ENCODE peak calls at places on chromosomes 6 and 20, in four cellular contexts. One of them, this sample, is unnamed.

GRCh38 chr6:66478705-66479104 is 771.7 kb upstream of the EYS start:
- DNase-seq in HepG2: peak
- DNase-seq in K562: no peak
- DNase-seq in GM12878: no peak
- DNase-seq in this sample: no peak

GRCh38 chr6:4668271-4669179 is 107.7 kb upstream of the CDYL start:
- DNase-seq in HepG2: no peak
- DNase-seq in K562: peak
- DNase-seq in GM12878: no peak
- DNase-seq in this sample: no peak

GRCh38 chr6:11767458-11767857 is 11.1 kb downstream of the ADTRP start:
- DNase-seq in HepG2: no peak
- DNase-seq in K562: no peak
- DNase-seq in GM12878: no peak
- DNase-seq in this sample: no peak

GRCh38 chr6:50927816-50928215 is 109.1 kb downstream of the TFAP2B start:
- DNase-seq in HepG2: no peak
- DNase-seq in K562: no peak
- DNase-seq in GM12878: no peak
- DNase-seq in this sample: no peak

GRCh38 chr6:167827588-167828324 is 1.0 kb downstream of the AFDN start:
- DNase-seq in HepG2: peak
- DNase-seq in K562: peak
- DNase-seq in GM12878: no peak
- DNase-seq in this sample: peak

GRCh38 chr6:53888931-53889330 is 94.1 kb downstream of the LRRC1 start:
- DNase-seq in HepG2: no peak
- DNase-seq in K562: no peak
- DNase-seq in GM12878: no peak
- DNase-seq in this sample: no peak

GRCh38 chr6:141024526-141024925 is 1108.2 kb upstream of the GJE1 start:
- DNase-seq in HepG2: no peak
- DNase-seq in K562: no peak
- DNase-seq in GM12878: no peak
- DNase-seq in this sample: no peak

GRCh38 chr20:24986436-24987015 is 6.0 kb downstream of the APMAP start:
- DNase-seq in HepG2: no peak
- DNase-seq in K562: no peak
- DNase-seq in GM12878: no peak
- DNase-seq in this sample: no peak

GRCh38 chr6:144285798-144286502 is 815 bp downstream of the UTRN start:
- DNase-seq in HepG2: peak
- DNase-seq in K562: peak
- DNase-seq in GM12878: no peak
- DNase-seq in this sample: peak

GRCh38 chr20:45775411-45775810 is 16.3 kb downstream of the WFDC3 start:
- DNase-seq in HepG2: no peak
- DNase-seq in K562: no peak
- DNase-seq in GM12878: no peak
- DNase-seq in this sample: no peak

DNA sequence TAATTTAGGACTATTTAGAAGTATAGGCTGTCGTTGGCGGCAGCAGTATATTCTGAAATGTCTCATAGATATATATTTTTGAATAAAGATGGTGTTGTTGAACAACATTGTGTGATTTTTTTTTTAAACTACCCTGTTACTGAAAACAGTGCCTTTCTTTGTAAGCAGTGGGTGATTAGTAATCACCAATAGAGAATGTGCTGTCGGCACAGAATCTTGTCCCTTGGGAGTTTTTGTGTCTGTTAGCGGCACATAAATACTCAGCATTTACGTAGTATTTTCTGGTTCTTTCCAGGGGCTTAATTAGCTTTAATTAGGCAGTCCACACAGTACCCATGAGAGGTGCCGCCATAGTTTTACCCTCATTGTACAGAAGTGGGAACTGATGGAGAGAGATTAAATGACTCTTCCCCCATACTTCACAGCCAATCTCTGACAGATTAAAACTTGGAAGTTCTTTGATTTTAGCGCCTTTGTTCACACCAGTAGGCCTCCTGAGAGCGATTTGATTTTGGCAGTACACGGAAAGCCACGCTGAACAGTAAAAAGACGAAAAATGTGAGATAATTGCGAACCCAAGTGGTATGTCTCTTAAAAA is 58.8 kb downstream of the RPRD1B start:
- DNase-seq in HepG2: no peak
- DNase-seq in K562: no peak
- DNase-seq in GM12878: peak
- DNase-seq in this sample: no peak
- TF ChIP-seq TARDBP in HepG2: no peak
- TF ChIP-seq TARDBP in K562: no peak
- TF ChIP-seq TARDBP in GM12878: no peak
- TF ChIP-seq TARDBP in this sample: no peak

GRCh38 chr20:33290852-33291251 is 7.8 kb downstream of the BPIFB1 start:
- DNase-seq in HepG2: no peak
- DNase-seq in K562: no peak
- DNase-seq in GM12878: no peak
- DNase-seq in this sample: no peak

GRCh38 chr20:33287884-33288283 is 4.9 kb downstream of the BPIFB1 start:
- DNase-seq in HepG2: no peak
- DNase-seq in K562: no peak
- DNase-seq in GM12878: no peak
- DNase-seq in this sample: no peak

GRCh38 chr20:33296206-33296605 is 13.2 kb downstream of the BPIFB1 start:
- DNase-seq in HepG2: no peak
- DNase-seq in K562: no peak
- DNase-seq in GM12878: no peak
- DNase-seq in this sample: no peak

GRCh38 chr20:33291416-33291815 is 8.4 kb downstream of the BPIFB1 start:
- DNase-seq in HepG2: no peak
- DNase-seq in K562: no peak
- DNase-seq in GM12878: no peak
- DNase-seq in this sample: no peak

GRCh38 chr20:33291830-33292355 is 8.9 kb downstream of the BPIFB1 start:
- DNase-seq in HepG2: peak
- DNase-seq in K562: peak
- DNase-seq in GM12878: no peak
- DNase-seq in this sample: peak
- TF ChIP-seq SP1 in HepG2: no peak
- TF ChIP-seq SP1 in K562: no peak
- TF ChIP-seq SP1 in GM12878: no peak
- TF ChIP-seq SP1 in this sample: no peak

DNA sequence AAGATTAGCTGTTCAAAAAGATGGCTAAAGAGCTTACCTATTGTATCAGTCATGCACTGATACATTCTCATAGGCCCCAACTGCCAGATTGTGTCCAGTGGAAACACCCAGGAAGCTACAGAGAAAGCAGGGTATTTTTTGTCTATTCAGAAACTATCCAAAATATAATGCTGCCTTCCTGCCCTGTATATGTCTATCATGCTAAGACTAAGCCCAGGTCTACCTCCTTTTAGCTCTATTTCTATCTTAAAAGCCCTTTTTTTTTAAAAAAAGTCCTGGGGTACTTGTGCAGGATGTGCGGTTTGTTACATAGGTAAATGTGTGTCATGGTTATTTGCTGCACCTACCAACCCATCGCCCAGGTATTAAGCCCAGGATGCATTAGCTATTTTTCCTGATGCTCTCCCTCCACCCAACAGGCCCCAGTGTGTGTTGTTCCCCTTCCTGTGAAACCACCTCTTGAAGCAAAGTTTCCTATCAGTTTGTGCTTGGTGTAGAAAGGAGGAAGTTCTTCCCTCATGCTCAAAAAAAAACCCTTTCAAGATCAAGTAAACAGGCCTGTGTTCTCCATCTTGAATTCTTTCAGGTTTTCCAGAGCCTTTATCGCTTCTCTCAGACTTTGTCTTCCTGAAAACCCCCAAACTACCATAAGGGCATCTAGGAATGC is 514 bp downstream of the DEFB129 start:
- DNase-seq in HepG2: no peak
- DNase-seq in K562: no peak
- DNase-seq in GM12878: no peak
- DNase-seq in this sample: no peak
- TF ChIP-seq TARDBP in HepG2: no peak
- TF ChIP-seq TARDBP in K562: no peak
- TF ChIP-seq TARDBP in GM12878: no peak
- TF ChIP-seq TARDBP in this sample: no peak

DNA sequence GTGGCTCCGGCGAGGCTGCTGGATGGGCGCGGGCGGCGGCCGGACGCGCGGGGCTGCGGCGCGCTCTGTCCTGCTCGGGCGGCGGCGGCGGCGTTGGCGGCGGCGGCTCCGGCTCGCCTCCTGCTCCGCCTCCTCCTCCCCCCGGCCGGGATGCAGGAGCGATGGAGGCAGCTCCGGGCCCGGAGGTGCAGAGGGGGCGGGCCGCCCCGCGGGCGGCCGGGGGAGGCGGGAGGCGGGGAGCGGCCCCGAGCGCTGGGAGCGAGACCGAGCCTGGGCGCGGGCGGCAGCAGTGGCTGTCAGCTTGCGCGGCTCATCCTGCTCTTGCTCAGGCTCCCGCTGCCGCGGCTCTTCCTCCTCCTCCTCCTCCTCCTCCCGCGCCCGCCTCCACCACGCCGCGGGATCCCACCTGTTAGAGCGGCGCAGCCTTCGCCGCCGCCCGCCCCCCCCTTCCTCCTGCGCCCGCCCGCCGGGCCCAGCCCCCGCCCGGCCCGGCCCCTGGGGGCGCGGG is at the start of gene NOL4L:
- DNase-seq in HepG2: no peak
- DNase-seq in K562: peak
- DNase-seq in GM12878: no peak
- DNase-seq in this sample: peak
- TF ChIP-seq SP1 in HepG2: no peak
- TF ChIP-seq SP1 in K562: no peak
- TF ChIP-seq SP1 in GM12878: no peak
- TF ChIP-seq SP1 in this sample: no peak

GRCh38 chr6:1869766-1870165 is 260.1 kb downstream of the FOXC1 start:
- DNase-seq in HepG2: no peak
- DNase-seq in K562: no peak
- DNase-seq in GM12878: no peak
- DNase-seq in this sample: no peak
- TF ChIP-seq TARDBP in HepG2: no peak
- TF ChIP-seq TARDBP in K562: no peak
- TF ChIP-seq TARDBP in GM12878: no peak
- TF ChIP-seq TARDBP in this sample: no peak

This sample was measured in HEK293T.